ENCODE peak calls at places on chromosome 19, in seven cellular contexts. P is H9, O is IMR-90, X is trophoblast cell, E is neuronal stem cell, H is mesendoderm, I is H1. W is an unnamed sample.

GRCh38 chr19:18441804-18442788 is 4.2 kb upstream of the ISYNA1 start:
- DNase-seq in E (no peak), P (no peak), O (no peak), I (no peak), H (no peak), X (no peak), W (no peak)

GRCh38 chr19:6528544-6529121 is 2.2 kb upstream of the TNFSF9 start:
- DNase-seq in E (no peak), H (peak), X (peak), O (no peak), I (no peak), P (no peak), W (no peak)

GRCh38 chr19:49210108-49210900 is 52.7 kb downstream of the TRPM4 start:
- DNase-seq in I (peak), E (peak), P (peak), X (peak), O (no peak), H (peak), W (peak)

GRCh38 chr19:44891016-44891882 is at the start of gene TOMM40:
- DNase-seq in X (no peak), P (no peak), I (peak), E (no peak), H (peak), O (peak), W (peak)

GRCh38 chr19:17441241-17442135 is 7.0 kb downstream of the TMEM221 start:
- DNase-seq in X (peak), O (no peak), I (peak), P (peak), E (no peak), H (peak), W (peak)

GRCh38 chr19:21463449-21464105 is 41.8 kb upstream of the ZNF429 start:
- DNase-seq in E (peak), H (peak), X (peak), I (peak), P (peak), O (no peak), W (no peak)

GRCh38 chr19:10975374-10976036 is 14.7 kb downstream of the SMARCA4 start:
- DNase-seq in X (peak), I (no peak), P (no peak), H (no peak), E (no peak), O (peak), W (peak)

GRCh38 chr19:1913781-1914577 is 8.8 kb downstream of the ADAT3 start:
- DNase-seq in O (no peak), I (no peak), X (no peak), P (no peak), H (no peak), E (no peak), W (no peak)

GRCh38 chr19:2235396-2236284 is 489 bp downstream of the PLEKHJ1 start:
- DNase-seq in P (no peak), O (no peak), E (no peak), X (peak), H (peak), I (peak), W (no peak)

GRCh38 chr19:2550431-2551171 is 74.7 kb downstream of the GADD45B start:
- DNase-seq in H (peak), X (no peak), P (peak), I (no peak), E (no peak), O (no peak), W (no peak)

GRCh38 chr19:23118400-23118799 is 1.6 kb downstream of the ZNF730 start:
- DNase-seq in X (peak), I (no peak), O (no peak), H (peak), E (no peak), P (peak), W (no peak)

GRCh38 chr19:19453129-19453461 is 47.6 kb downstream of the GATAD2A start:
- DNase-seq in P (no peak), X (no peak), E (no peak), O (no peak), H (no peak), I (no peak), W (no peak)

GRCh38 chr19:6765738-6766356 is 1.4 kb downstream of the SH2D3A start:
- DNase-seq in E (no peak), H (peak), I (peak), X (peak), O (no peak), P (peak), W (no peak)

GRCh38 chr19:42433503-42434260 is 6.5 kb upstream of the LIPE start:
- DNase-seq in I (peak), E (peak), O (peak), X (peak), H (peak), P (peak), W (peak)

GRCh38 chr19:24065865-24066604 is 21.0 kb upstream of the ZNF254 start:
- DNase-seq in I (no peak), H (no peak), E (no peak), P (no peak), O (no peak), X (peak), W (no peak)

GRCh38 chr19:15210323-15210774 is 9.6 kb upstream of the NOTCH3 start:
- DNase-seq in P (no peak), O (peak), X (peak), H (no peak), E (no peak), I (no peak), W (peak)

GRCh38 chr19:48739835-48740704 is at the start of gene RASIP1:
- DNase-seq in P (no peak), X (no peak), E (no peak), I (no peak), O (no peak), H (no peak), W (no peak)

GRCh38 chr19:10762656-10763055 is 44.8 kb downstream of the DNM2 start:
- DNase-seq in I (no peak), P (no peak), O (no peak), X (peak), E (no peak), H (peak), W (no peak)

GRCh38 chr19:58044391-58044790 is 10.6 kb downstream of the ZSCAN1 start:
- DNase-seq in X (no peak), I (no peak), O (no peak), H (no peak), P (no peak), E (no peak), W (no peak)

DNA sequence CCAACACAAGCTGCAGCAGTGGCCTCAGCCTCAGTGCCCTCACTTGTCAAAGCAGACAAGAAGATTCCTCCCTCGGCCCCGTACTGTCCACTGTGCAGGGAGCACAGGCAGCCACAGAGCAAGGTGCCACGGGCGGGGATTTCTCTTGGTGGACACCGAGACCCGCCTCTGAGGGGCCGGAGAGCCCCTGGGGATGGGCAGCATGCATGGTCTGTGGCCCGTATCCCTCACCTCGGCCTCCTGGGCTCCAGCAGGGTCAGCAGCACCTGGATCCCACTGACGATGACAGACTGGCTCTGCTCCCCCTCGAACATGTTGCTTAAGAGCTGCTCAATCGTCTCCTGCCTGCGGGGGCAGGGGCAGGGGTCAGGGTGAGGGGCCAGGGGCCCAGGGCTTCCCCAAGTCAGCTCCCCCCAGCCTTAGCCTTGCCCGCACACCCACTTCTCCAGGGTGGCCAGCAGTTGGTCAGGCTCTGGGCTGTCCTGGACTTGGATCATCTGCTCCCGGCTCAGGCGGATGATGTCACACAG is 13.4 kb upstream of the TMEM86B start:
- DNase-seq in E (no peak), X (no peak), H (no peak), P (no peak), O (no peak), I (no peak), W (no peak)
- H3K27ac ChIP-seq in E (no peak), X (no peak), H (no peak), P (no peak), O (no peak), I (no peak), W (no peak)

GRCh38 chr19:30253581-30253996 is 118.6 kb upstream of the ZNF536 start:
- DNase-seq in E (no peak), P (no peak), O (no peak), I (no peak), H (peak), X (no peak), W (no peak)

GRCh38 chr19:30254789-30255188 is 117.4 kb upstream of the ZNF536 start:
- DNase-seq in H (no peak), O (no peak), X (no peak), P (no peak), E (no peak), I (no peak), W (no peak)

GRCh38 chr19:30249911-30250310 is 122.3 kb upstream of the ZNF536 start:
- DNase-seq in P (no peak), X (no peak), O (no peak), I (no peak), H (no peak), E (no peak), W (no peak)

GRCh38 chr19:30254214-30254613 is 118.0 kb upstream of the ZNF536 start:
- DNase-seq in I (no peak), O (no peak), X (no peak), E (no peak), P (no peak), H (no peak), W (no peak)

DNA sequence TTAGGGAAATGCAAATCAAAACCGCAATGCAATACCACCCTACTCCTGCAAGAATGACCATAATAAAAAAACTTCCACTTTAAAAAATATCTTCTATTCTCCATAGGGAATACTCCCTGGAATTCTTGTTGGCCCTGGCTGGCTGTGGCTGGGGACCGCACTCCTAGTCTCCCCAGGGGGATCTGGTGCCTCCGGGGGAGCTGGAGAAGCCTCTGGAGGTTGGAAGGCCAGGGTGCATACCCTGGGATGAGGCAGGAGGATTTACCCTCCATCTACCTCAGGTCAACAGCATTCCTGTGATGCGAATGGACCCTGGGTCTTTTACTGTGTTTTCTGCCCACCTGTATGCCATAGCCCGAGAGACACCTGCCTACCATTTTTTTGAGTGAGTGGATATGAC is 120.0 kb upstream of the ZNF536 start:
- DNase-seq in E (no peak), H (no peak), O (no peak), P (no peak), X (no peak), I (no peak), W (no peak)
- H3K23ac ChIP-seq in E (no peak), H (no peak), O (no peak), P (no peak), X (no peak), I (no peak), W (no peak)

DNA sequence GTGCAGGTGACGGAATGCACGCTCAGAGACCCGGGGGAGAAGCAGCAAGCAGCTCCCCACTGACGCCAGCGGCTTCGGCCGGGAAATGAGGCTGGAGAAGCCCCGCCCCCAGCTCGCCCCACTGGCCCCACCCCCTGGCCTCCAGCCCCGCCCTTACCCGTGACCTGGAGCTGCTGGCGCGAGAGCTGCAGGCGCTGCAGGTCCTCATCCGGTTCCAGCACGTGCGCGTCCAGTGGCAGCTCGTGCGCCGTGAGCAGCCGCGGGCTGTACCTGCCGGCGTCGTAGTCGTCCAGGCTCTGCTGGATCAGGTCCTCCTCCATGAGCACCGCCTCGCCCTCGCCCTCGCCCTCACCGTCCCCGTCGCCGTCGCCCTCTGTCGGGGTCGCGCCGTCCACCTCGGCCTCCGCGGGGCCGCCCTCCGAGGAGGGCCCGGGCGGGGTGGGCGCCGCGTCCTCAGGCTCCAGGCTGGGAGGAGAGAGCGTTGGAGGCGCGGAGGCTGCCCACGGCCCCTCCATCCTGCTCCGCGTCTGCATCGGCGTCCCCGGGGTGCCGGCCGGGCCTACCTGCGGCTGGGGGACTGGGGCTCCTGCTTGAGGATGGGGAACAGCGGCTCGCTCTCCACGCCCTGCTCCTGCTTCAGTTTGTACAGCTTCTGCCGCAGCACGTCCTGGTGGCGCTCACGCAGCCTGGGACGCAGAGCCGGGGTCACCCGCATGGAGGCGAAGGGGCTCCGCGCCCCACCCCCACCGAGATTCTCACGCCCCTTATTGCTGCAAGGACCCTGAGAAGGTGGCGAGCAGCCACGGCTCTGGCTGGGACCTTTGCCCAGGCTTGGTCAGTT is 6.4 kb upstream of the TBXA2R start:
- DNase-seq in P (peak), E (no peak), X (no peak), H (peak), O (no peak), I (peak), W (no peak)
- H3K27ac ChIP-seq in P (no peak), E (no peak), X (no peak), H (no peak), O (no peak), I (no peak), W (no peak)

GRCh38 chr19:5435642-5436017 is 19.6 kb upstream of the ZNRF4 start:
- DNase-seq in O (no peak), X (no peak), P (no peak), E (no peak), I (no peak), H (no peak), W (no peak)

GRCh38 chr19:5434351-5434917 is 20.8 kb upstream of the ZNRF4 start:
- DNase-seq in H (peak), E (no peak), X (no peak), I (no peak), P (no peak), O (no peak), W (no peak)

GRCh38 chr19:5436948-5437306 is 18.3 kb upstream of the ZNRF4 start:
- DNase-seq in X (no peak), P (peak), E (no peak), O (no peak), I (no peak), H (no peak), W (no peak)

GRCh38 chr19:5434970-5435641 is 20.1 kb upstream of the ZNRF4 start:
- DNase-seq in H (peak), I (no peak), X (no peak), O (peak), E (no peak), P (no peak), W (peak)

GRCh38 chr19:5436101-5436947 is 18.9 kb upstream of the ZNRF4 start:
- DNase-seq in X (no peak), E (peak), O (peak), I (peak), H (peak), P (peak), W (peak)
- H3K23ac ChIP-seq in X (no peak), E (no peak), O (peak), I (no peak), H (no peak), P (no peak), W (no peak)

DNA sequence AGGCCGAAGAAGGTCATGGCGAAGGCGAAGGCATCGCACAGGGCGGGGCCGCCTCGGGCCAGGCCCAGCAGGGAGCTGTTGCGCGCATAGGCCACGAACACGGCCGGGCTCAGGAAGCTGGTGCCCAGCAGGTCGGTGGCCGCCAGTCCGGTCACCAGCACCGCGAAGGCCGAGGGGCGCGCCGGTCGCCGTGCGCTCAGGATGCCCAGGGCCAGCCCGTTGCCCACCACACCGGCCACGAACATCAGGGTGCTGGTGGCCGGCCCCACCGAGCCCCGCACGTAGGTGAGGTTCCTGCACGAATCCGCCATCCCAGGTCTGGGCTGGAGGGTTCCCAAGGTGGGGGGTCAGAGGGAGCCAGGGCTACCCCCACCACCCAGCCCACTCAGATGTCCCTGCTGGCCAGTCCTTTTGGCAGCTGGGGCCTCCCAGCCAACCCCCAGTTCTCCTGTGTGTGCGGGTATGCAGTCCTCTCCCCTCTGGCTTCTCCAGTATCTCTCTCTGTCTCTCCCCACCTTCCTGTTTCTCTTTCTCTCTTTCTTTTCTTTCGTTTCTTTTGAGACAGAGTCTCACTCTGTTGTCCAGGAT is 880 bp downstream of the PTGIR start:
- DNase-seq in E (no peak), P (no peak), O (no peak), X (no peak), H (no peak), I (no peak), W (no peak)
- H3K27ac ChIP-seq in E (no peak), P (no peak), O (no peak), X (no peak), H (no peak), I (no peak), W (no peak)

GRCh38 chr19:41399091-41399490 is 1.5 kb downstream of the BCKDHA start:
- DNase-seq in O (no peak), I (no peak), E (no peak), X (no peak), H (no peak), P (no peak), W (no peak)
- H3K23ac ChIP-seq in O (no peak), I (no peak), E (no peak), X (no peak), H (no peak), P (no peak), W (no peak)

GRCh38 chr19:8426283-8426682 is 13.2 kb downstream of the MARCHF2 start:
- DNase-seq in I (no peak), X (no peak), P (no peak), H (no peak), E (no peak), O (no peak), W (no peak)
- H3K27ac ChIP-seq in I (no peak), X (no peak), P (no peak), H (no peak), E (no peak), O (no peak), W (no peak)

GRCh38 chr19:31235806-31236205 is 113.4 kb downstream of the TSHZ3 start:
- DNase-seq in E (no peak), H (no peak), P (no peak), X (no peak), I (no peak), O (no peak), W (no peak)

GRCh38 chr19:31231181-31231580 is 118.1 kb downstream of the TSHZ3 start:
- DNase-seq in E (no peak), H (peak), O (peak), P (no peak), X (peak), I (no peak), W (no peak)

GRCh38 chr19:31233288-31233687 is 115.9 kb downstream of the TSHZ3 start:
- DNase-seq in H (no peak), I (no peak), P (no peak), X (no peak), E (no peak), O (no peak), W (peak)

GRCh38 chr19:31232871-31233270 is 116.4 kb downstream of the TSHZ3 start:
- DNase-seq in E (no peak), X (no peak), O (peak), I (no peak), P (no peak), H (no peak), W (peak)

DNA sequence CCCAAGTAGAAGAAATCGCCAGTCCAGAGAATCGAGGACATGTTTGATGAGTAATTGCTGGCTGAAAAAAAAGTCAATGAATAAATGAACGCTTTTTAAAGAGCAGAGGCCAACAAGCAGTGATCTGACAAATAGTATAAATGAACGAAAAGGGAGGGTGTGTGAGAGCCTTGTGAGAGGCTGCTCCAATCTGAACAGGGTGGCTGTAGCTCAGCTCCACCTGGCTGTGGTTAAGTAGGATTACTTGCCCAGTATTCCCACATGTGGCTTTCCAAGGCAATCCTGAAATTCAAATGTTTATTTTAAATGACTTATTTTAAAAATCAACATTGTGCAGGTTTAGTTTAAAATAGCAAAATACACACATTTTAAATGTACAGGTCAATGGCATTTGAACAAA is 117.0 kb downstream of the TSHZ3 start:
- DNase-seq in X (no peak), P (no peak), E (no peak), O (peak), I (no peak), H (peak), W (peak)
- H3K23ac ChIP-seq in X (no peak), P (no peak), E (no peak), O (peak), I (no peak), H (no peak), W (no peak)

DNA sequence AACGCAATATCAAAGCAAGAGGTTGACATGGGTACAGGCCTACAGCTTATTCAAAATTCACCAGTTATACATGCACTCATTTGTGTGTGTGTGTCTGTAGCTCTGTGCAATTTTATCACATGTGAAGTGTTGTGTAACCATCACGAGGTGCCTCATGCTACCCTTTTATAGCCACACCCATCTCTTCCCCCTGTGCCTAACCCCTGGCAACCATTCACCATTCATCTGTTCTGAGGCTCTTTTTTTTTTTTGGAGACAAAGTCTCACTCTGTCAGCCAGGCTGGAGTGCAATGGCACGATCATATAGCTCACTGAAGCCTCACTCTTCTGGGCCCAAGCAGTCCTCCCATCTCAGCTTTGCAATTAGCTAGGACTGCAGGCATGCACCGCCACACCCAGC is 78.4 kb downstream of the DPF1 start:
- DNase-seq in H (no peak), I (no peak), O (no peak), P (no peak), X (no peak), E (no peak), W (no peak)
- H3K27ac ChIP-seq in H (no peak), I (no peak), O (no peak), P (no peak), X (no peak), E (no peak), W (no peak)